ENCODE peak calls at places on chromosome X, in four cellular contexts. M, Z, O and P are unnamed samples.

GRCh38 chrX:22135994-22136684 is 104.0 kb downstream of the PHEX start:
- DNase-seq in M (no peak), Z (peak), O (no peak), P (peak)

GRCh38 chrX:17687648-17688047 is 49.6 kb upstream of the SCML1 start:
- DNase-seq in M (no peak), Z (no peak), O (no peak), P (no peak)

GRCh38 chrX:1108451-1109445 is 103.7 kb downstream of the CRLF2 start:
- DNase-seq in M (no peak), Z (no peak), O (no peak), P (no peak)

GRCh38 chrX:70001269-70001668 is 48.5 kb downstream of the AWAT2 start:
- DNase-seq in M (no peak), Z (no peak), O (no peak), P (no peak)

GRCh38 chrX:105664243-105664642 is 158.1 kb upstream of the NRK start:
- DNase-seq in M (no peak), Z (no peak), O (no peak), P (no peak)

GRCh38 chrX:68822641-68823410 is 6.0 kb upstream of the EFNB1 start:
- DNase-seq in M (no peak), Z (peak), O (no peak), P (peak)

GRCh38 chrX:140860718-140861117 is 141.7 kb upstream of the SPANXB1 start:
- DNase-seq in M (no peak), Z (no peak), O (no peak), P (no peak)

GRCh38 chrX:74291577-74291963 is 12.4 kb upstream of the ZCCHC13 start:
- DNase-seq in M (no peak), Z (no peak), O (no peak), P (no peak)

GRCh38 chrX:153765138-153766079 is 1.4 kb downstream of the PLXNB3 start:
- DNase-seq in M (no peak), Z (no peak), O (no peak), P (peak)

GRCh38 chrX:43870758-43871419 is 11.4 kb downstream of the MAOB start:
- DNase-seq in M (no peak), Z (no peak), O (no peak), P (no peak)

GRCh38 chrX:65987856-65988255 is 52.0 kb downstream of the VSIG4 start:
- DNase-seq in M (no peak), Z (no peak), O (no peak), P (no peak)

GRCh38 chrX:49978191-49978590 is 55.8 kb downstream of the CLCN5 start:
- DNase-seq in M (no peak), Z (no peak), O (no peak), P (no peak)